ENCODE peak calls at places on chromosomes 16 and 17, in seven cellular contexts. M is body of pancreas; B is sigmoid colon; H is tibial artery; Q is CD4-positive, alpha-beta T cell; A is CD8-positive, alpha-beta memory T cell; W is lung. E is an unnamed sample.

GRCh38 chr16:88465387-88465983 is 12.4 kb downstream of the ZFPM1 start:
- DNase-seq in W (no peak), Q (no peak), H (no peak), A (no peak), B (no peak), M (no peak), E (no peak)

GRCh38 chr16:67279296-67280089 is at the start of gene PLEKHG4:
- DNase-seq in H (peak; percentile 46), W (peak; percentile 76), Q (peak; percentile 75), A (peak; percentile 77), B (peak; percentile 83), M (peak; percentile 79), E (no peak)

GRCh38 chr16:55257971-55258613 is 65.9 kb upstream of the IRX6 start:
- DNase-seq in Q (peak; percentile 3), H (peak; percentile 33), M (peak; percentile 69), B (no peak), A (peak; percentile 5), W (peak; percentile 72), E (no peak)

GRCh38 chr17:75459590-75460267 is 3.3 kb downstream of the TMEM94 start:
- DNase-seq in B (no peak), Q (no peak), H (no peak), A (no peak), W (no peak), M (no peak), E (no peak)

GRCh38 chr17:12545877-12546513 is 119.7 kb upstream of the MYOCD start:
- DNase-seq in H (peak; percentile 31), B (no peak), M (peak; percentile 49), A (no peak), W (no peak), Q (no peak), E (no peak)

GRCh38 chr17:27993723-27994310 is 48.7 kb upstream of the NLK start:
- DNase-seq in W (no peak), B (no peak), M (no peak), A (no peak), Q (no peak), H (no peak), E (no peak)

GRCh38 chr16:49825006-49825405 is 30.9 kb downstream of the ZNF423 start:
- DNase-seq in H (no peak), W (no peak), M (no peak), B (no peak), Q (no peak), A (no peak), E (no peak)

GRCh38 chr16:87240211-87241134 is 76.7 kb downstream of the C16orf95 start:
- DNase-seq in A (no peak), W (no peak), H (no peak), M (no peak), Q (no peak), B (no peak), E (no peak)

DNA sequence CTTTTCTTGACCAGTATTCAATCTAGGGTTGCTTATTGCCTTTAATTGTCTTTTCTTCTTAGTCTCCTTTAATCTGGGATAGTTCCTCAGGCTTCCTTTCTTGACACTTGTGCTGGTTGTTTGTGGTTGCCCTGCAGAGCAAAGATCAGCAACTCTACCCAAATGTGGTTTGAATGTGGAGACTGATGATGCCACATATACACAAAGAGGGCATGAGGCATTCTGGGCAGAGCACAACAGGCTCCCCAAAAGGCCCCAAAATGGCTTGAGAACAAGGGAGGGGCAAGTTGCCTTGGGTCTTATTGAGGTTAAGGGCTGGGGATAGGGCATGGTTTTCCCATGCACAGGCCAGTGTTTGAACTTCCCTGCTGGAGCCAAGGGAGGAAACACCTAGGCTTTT is 29.8 kb upstream of the HOXB9 start:
- DNase-seq in A (no peak), Q (no peak), B (no peak), M (no peak), H (no peak), W (no peak), E (no peak)
- H3K27me3 ChIP-seq in A (no peaks in the 10 kb centered on the region), Q (peaks cover 6% of the 10 kb centered on the region), B (no peaks in the 10 kb centered on the region), M (no peaks in the 10 kb centered on the region), H (no peaks in the 10 kb centered on the region), W (no peaks in the 10 kb centered on the region), E (no peaks in the 10 kb centered on the region)

DNA sequence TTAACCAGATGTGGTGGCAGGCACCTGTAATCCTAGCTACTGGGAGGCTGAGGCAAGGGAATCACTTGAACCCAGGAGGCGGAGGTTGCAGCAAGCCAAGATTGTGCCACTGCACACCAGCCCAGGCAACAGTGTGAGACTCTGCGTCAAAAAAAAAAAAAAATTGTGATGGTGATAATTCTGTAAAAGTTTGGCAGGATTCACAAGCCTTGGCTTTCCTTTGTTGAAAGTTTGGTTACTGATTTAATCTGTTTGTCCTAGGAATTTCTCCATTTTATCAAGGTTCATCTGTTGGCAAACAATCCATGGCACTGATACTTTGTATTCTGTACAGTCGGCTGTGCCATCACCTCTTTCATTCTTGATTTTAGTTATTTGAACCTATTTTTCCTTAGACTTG is 15.9 kb downstream of the EIF4A3 start:
- DNase-seq in W (no peak), M (no peak), H (no peak), B (peak; percentile 32), Q (no peak), A (no peak), E (no peak)
- H3K27me3 ChIP-seq in W (no peaks in the 10 kb centered on the region), M (no peaks in the 10 kb centered on the region), H (no peaks in the 10 kb centered on the region), B (no peaks in the 10 kb centered on the region), Q (peaks cover 6% of the 10 kb centered on the region), A (peaks cover 5% of the 10 kb centered on the region), E (no peaks in the 10 kb centered on the region)

GRCh38 chr17:4641297-4642195 is at the start of gene ALOX15:
- DNase-seq in H (no peak), B (no peak), W (no peak), M (no peak), A (no peak), Q (no peak), E (no peak)

GRCh38 chr17:4645642-4646041 is 4.2 kb upstream of the ALOX15 start:
- DNase-seq in A (no peak), Q (no peak), M (no peak), W (no peak), B (no peak), H (no peak), E (no peak)

GRCh38 chr17:4642286-4642685 is 808 bp upstream of the ALOX15 start:
- DNase-seq in M (no peak), W (no peak), Q (no peak), B (no peak), A (no peak), H (no peak), E (no peak)

GRCh38 chr17:4648741-4649140 is 7.3 kb upstream of the ALOX15 start:
- DNase-seq in B (no peak), H (no peak), Q (no peak), M (no peak), W (no peak), A (no peak), E (no peak)

GRCh38 chr17:4643676-4644075 is 2.2 kb upstream of the ALOX15 start:
- DNase-seq in M (no peak), A (no peak), H (no peak), Q (no peak), W (no peak), B (no peak), E (no peak)
- H3K27me3 ChIP-seq in M (no peaks in the 10 kb centered on the region), A (peaks cover 14% of the 10 kb centered on the region), H (no peaks in the 10 kb centered on the region), Q (peaks cover 40% of the 10 kb centered on the region), W (no peaks in the 10 kb centered on the region), B (peaks cover 11% of the 10 kb centered on the region), E (no peaks in the 10 kb centered on the region)

GRCh38 chr16:73064227-73064995 is 16.5 kb upstream of the ZFHX3 start:
- DNase-seq in W (no peak), A (no peak), B (peak; percentile 64), H (no peak), M (no peak), Q (no peak), E (no peak)

GRCh38 chr16:73062640-73063283 is 14.8 kb upstream of the ZFHX3 start:
- DNase-seq in M (no peak), W (no peak), B (peak; percentile 59), H (no peak), Q (no peak), A (no peak), E (no peak)

GRCh38 chr16:73064996-73065349 is 17.0 kb upstream of the ZFHX3 start:
- DNase-seq in B (peak; percentile 74), A (no peak), H (no peak), M (no peak), Q (no peak), W (no peak), E (no peak)

GRCh38 chr16:73063854-73064226 is 15.9 kb upstream of the ZFHX3 start:
- DNase-seq in B (no peak), A (no peak), H (no peak), Q (no peak), W (no peak), M (no peak), E (no peak)

DNA sequence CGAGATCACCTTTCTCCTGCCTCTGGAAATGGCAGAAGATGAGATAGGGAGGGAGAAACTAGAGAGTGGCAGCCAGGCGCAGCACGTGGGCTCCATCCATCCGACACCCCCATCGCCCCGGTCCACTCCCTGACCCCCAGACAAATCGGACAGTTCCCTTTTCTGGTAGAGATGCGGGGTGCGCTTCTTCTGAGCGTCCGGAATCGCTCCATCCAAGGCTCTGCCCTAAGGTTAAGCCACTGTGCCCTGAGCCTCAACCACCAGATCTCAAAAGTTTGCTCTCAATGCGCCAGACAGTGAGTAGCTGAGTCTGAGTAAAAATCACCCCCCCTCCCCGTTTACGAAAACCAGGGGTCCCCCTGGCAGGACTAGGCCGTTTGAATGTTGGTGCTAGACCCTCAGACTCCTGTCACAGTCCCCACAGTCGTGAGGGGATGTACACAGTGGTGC is 15.4 kb upstream of the ZFHX3 start:
- DNase-seq in H (no peak), M (no peak), A (no peak), B (peak; percentile 61), Q (no peak), W (no peak), E (no peak)
- H3K27me3 ChIP-seq in H (no peaks in the 10 kb centered on the region), M (no peaks in the 10 kb centered on the region), A (peaks cover 25% of the 10 kb centered on the region), B (no peaks in the 10 kb centered on the region), Q (peaks cover 89% of the 10 kb centered on the region), W (no peaks in the 10 kb centered on the region), E (no peaks in the 10 kb centered on the region)

DNA sequence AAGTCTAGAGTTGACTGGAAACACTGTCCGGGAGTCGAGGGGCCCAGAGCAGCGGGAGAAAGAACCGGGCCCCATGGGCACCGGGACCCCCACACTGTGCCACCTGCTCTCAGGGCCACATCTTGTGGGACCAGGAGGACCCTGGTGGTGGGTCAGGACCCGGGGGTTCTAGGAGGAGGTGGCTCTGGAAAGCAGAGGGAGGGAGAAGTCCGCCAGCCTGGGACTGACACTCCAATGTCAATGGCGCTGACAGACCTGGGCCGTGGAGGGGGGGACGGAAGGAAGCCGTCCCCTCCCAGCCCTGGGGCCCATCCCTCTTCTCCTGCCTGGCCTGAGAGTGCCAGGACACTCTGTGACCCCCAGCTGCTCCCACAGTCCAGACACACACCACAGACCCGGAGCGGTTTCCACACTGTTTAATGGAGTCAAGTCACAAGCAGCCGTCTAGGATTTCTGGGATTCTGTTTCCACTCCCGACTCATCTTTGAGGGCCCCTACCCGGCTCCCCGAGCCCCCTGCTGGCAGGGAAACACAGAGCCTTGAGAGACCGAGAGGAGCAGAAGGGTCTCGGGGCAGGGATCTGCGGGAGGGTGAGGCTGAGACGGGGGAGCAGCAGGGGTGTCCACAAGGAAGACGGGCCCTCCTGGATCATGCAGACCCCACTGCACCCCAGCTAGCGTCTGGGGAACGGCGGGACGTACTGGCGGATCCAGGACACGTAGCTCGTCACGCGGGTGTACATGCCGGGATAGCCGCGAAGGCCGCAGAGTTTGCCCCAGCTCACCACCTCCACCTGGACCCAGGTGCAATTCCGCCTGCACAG is 23.6 kb upstream of the UBE2I start:
- DNase-seq in A (no peak), B (no peak), W (no peak), H (no peak), M (no peak), Q (no peak), E (no peak)
- H3K27me3 ChIP-seq in A (peaks cover 8% of the 10 kb centered on the region), B (peaks cover 21% of the 10 kb centered on the region), W (peaks cover 5% of the 10 kb centered on the region), H (no peaks in the 10 kb centered on the region), M (no peaks in the 10 kb centered on the region), Q (peaks cover 34% of the 10 kb centered on the region), E (no peaks in the 10 kb centered on the region)

E was measured in thoracic aorta.